ENCODE peak calls at places on chromosomes 12 and 14, in seven cellular contexts. One of them, this sample, is unnamed.

GRCh38 chr12:104886418-104887401 is 71.4 kb downstream of the SLC41A2 start:
- DNase-seq in HepG2: no peak
- DNase-seq in HCT116: peak
- DNase-seq in H1: no peak
- DNase-seq in K562: no peak
- DNase-seq in SK-N-SH: no peak
- DNase-seq in GM12878: no peak
- DNase-seq in this sample: no peak

GRCh38 chr12:93624595-93625294 is 52.3 kb downstream of the SOCS2 start:
- DNase-seq in HCT116: peak
- DNase-seq in K562: peak
- DNase-seq in H1: no peak
- DNase-seq in SK-N-SH: no peak
- DNase-seq in GM12878: peak
- DNase-seq in HepG2: peak
- DNase-seq in this sample: peak

GRCh38 chr12:112111931-112112330 is 3.3 kb upstream of the NAA25 start:
- DNase-seq in HepG2: no peak
- DNase-seq in K562: no peak
- DNase-seq in H1: no peak
- DNase-seq in SK-N-SH: no peak
- DNase-seq in GM12878: no peak
- DNase-seq in HCT116: no peak
- DNase-seq in this sample: peak

GRCh38 chr14:68215628-68216027 is 396.0 kb downstream of the RAD51B start:
- DNase-seq in H1: no peak
- DNase-seq in GM12878: peak
- DNase-seq in SK-N-SH: no peak
- DNase-seq in HCT116: no peak
- DNase-seq in K562: no peak
- DNase-seq in HepG2: no peak
- DNase-seq in this sample: no peak

GRCh38 chr14:89481167-89481566 is 64.1 kb upstream of the FOXN3 start:
- DNase-seq in HCT116: no peak
- DNase-seq in HepG2: no peak
- DNase-seq in H1: no peak
- DNase-seq in GM12878: no peak
- DNase-seq in K562: no peak
- DNase-seq in SK-N-SH: no peak
- DNase-seq in this sample: no peak

GRCh38 chr12:107331912-107332311 is 238.6 kb upstream of the CRY1 start:
- DNase-seq in HCT116: no peak
- DNase-seq in SK-N-SH: no peak
- DNase-seq in K562: no peak
- DNase-seq in GM12878: no peak
- DNase-seq in HepG2: no peak
- DNase-seq in H1: no peak
- DNase-seq in this sample: no peak

GRCh38 chr12:48779869-48780268 is 9.0 kb downstream of the ADCY6 start:
- DNase-seq in HCT116: no peak
- DNase-seq in K562: peak
- DNase-seq in H1: no peak
- DNase-seq in HepG2: no peak
- DNase-seq in GM12878: no peak
- DNase-seq in SK-N-SH: no peak
- DNase-seq in this sample: no peak

GRCh38 chr14:90060312-90060964 is 1.4 kb upstream of the KCNK13 start:
- DNase-seq in HepG2: peak
- DNase-seq in HCT116: peak
- DNase-seq in K562: peak
- DNase-seq in GM12878: no peak
- DNase-seq in H1: peak
- DNase-seq in SK-N-SH: peak
- DNase-seq in this sample: peak

GRCh38 chr14:63164108-63164683 is 40.0 kb upstream of the RHOJ start:
- DNase-seq in H1: no peak
- DNase-seq in K562: no peak
- DNase-seq in GM12878: no peak
- DNase-seq in SK-N-SH: no peak
- DNase-seq in HCT116: no peak
- DNase-seq in HepG2: no peak
- DNase-seq in this sample: no peak

GRCh38 chr14:105340821-105341408 is 26.4 kb downstream of the PACS2 start:
- DNase-seq in H1: no peak
- DNase-seq in K562: no peak
- DNase-seq in SK-N-SH: no peak
- DNase-seq in HCT116: no peak
- DNase-seq in GM12878: no peak
- DNase-seq in HepG2: no peak
- DNase-seq in this sample: no peak

GRCh38 chr14:72800848-72801370 is 93.0 kb downstream of the DPF3 start:
- DNase-seq in SK-N-SH: no peak
- DNase-seq in K562: no peak
- DNase-seq in HCT116: no peak
- DNase-seq in HepG2: no peak
- DNase-seq in H1: no peak
- DNase-seq in GM12878: no peak
- DNase-seq in this sample: no peak

GRCh38 chr12:58105225-58106119 is 164.1 kb downstream of the ATP23 start:
- DNase-seq in K562: no peak
- DNase-seq in GM12878: no peak
- DNase-seq in HepG2: no peak
- DNase-seq in H1: no peak
- DNase-seq in HCT116: no peak
- DNase-seq in SK-N-SH: no peak
- DNase-seq in this sample: peak

GRCh38 chr14:21825147-21825743 is 151.6 kb upstream of the OR4E1 start:
- DNase-seq in H1: no peak
- DNase-seq in HCT116: peak
- DNase-seq in K562: peak
- DNase-seq in SK-N-SH: peak
- DNase-seq in HepG2: peak
- DNase-seq in GM12878: no peak
- DNase-seq in this sample: peak

GRCh38 chr14:95759952-95760351 is 46.0 kb upstream of the TCL1A start:
- DNase-seq in SK-N-SH: peak
- DNase-seq in GM12878: no peak
- DNase-seq in HepG2: no peak
- DNase-seq in H1: no peak
- DNase-seq in K562: no peak
- DNase-seq in HCT116: no peak
- DNase-seq in this sample: no peak

GRCh38 chr12:106296179-106296877 is 6.2 kb upstream of the TCP11L2 start:
- DNase-seq in HepG2: peak
- DNase-seq in K562: no peak
- DNase-seq in SK-N-SH: no peak
- DNase-seq in GM12878: no peak
- DNase-seq in H1: no peak
- DNase-seq in HCT116: peak
- DNase-seq in this sample: peak

GRCh38 chr12:81255456-81255855 is 177.6 kb downstream of the ACSS3 start:
- DNase-seq in SK-N-SH: no peak
- DNase-seq in HCT116: no peak
- DNase-seq in GM12878: no peak
- DNase-seq in HepG2: no peak
- DNase-seq in H1: no peak
- DNase-seq in K562: no peak
- DNase-seq in this sample: no peak

GRCh38 chr12:80780746-80781145 is 64.0 kb downstream of the MYF5 start:
- DNase-seq in K562: no peak
- DNase-seq in SK-N-SH: no peak
- DNase-seq in GM12878: no peak
- DNase-seq in H1: no peak
- DNase-seq in HepG2: peak
- DNase-seq in HCT116: no peak
- DNase-seq in this sample: no peak

GRCh38 chr14:62101189-62101588 is 339.0 kb downstream of the SNAPC1 start:
- DNase-seq in HepG2: no peak
- DNase-seq in K562: no peak
- DNase-seq in GM12878: no peak
- DNase-seq in SK-N-SH: no peak
- DNase-seq in HCT116: no peak
- DNase-seq in H1: no peak
- DNase-seq in this sample: no peak

GRCh38 chr14:62099091-62099490 is 336.9 kb downstream of the SNAPC1 start:
- DNase-seq in SK-N-SH: no peak
- DNase-seq in HepG2: no peak
- DNase-seq in H1: no peak
- DNase-seq in GM12878: no peak
- DNase-seq in K562: no peak
- DNase-seq in HCT116: no peak
- DNase-seq in this sample: no peak

GRCh38 chr14:62097824-62098223 is 335.6 kb downstream of the SNAPC1 start:
- DNase-seq in GM12878: no peak
- DNase-seq in SK-N-SH: no peak
- DNase-seq in HepG2: no peak
- DNase-seq in HCT116: no peak
- DNase-seq in H1: no peak
- DNase-seq in K562: no peak
- DNase-seq in this sample: no peak

GRCh38 chr14:62097072-62097471 is 334.9 kb downstream of the SNAPC1 start:
- DNase-seq in GM12878: no peak
- DNase-seq in HCT116: no peak
- DNase-seq in H1: no peak
- DNase-seq in HepG2: no peak
- DNase-seq in SK-N-SH: no peak
- DNase-seq in K562: no peak
- DNase-seq in this sample: no peak

DNA sequence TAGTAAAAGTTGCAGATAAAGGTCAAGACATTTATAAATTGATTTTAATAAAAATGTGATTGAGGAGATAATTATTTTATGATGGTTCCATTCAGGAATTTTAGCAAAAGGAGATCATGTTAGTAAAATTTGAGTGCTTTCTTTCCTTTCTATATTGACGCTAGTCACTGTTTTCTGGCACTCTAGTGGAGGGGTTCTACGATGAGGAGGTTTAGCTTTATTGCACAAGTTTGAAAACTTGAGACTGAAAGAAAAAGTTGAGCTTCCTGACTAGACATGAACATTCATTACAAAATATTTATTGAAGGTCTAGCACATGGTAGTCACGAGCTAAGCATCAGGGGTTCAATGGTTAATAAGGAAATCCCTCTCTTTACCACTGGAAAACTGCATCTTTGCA is 336.1 kb downstream of the SNAPC1 start:
- DNase-seq in HepG2: no peak
- DNase-seq in GM12878: no peak
- DNase-seq in H1: no peak
- DNase-seq in HCT116: no peak
- DNase-seq in SK-N-SH: no peak
- DNase-seq in K562: no peak
- DNase-seq in this sample: no peak
- TF ChIP-seq JUND in HepG2: no peak
- TF ChIP-seq JUND in GM12878: no peak
- TF ChIP-seq JUND in H1: no peak
- TF ChIP-seq JUND in HCT116: no peak
- TF ChIP-seq JUND in SK-N-SH: no peak
- TF ChIP-seq JUND in K562: no peak
- TF ChIP-seq JUND in this sample: no peak

DNA sequence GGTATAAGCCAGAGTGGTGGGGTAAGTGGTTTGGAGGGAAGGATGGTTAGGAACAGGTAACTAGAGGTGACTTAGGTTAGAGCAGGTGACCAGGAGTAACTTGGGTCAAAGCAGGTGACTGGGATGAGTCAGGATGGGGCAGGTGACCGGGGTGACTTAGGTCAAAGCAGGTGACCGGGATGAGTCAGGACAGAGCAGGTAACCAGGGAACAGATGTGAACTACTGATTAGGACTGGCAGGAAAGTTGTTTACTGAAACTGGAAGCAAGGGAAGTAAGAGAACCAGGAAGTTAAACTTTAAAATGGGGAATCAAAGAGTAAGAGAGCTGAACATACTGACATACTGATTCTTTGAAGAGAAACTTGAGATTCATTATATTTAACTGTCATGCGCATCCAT is 57.4 kb downstream of the FSCB start:
- DNase-seq in H1: no peak
- DNase-seq in HepG2: peak
- DNase-seq in GM12878: no peak
- DNase-seq in SK-N-SH: no peak
- DNase-seq in K562: no peak
- DNase-seq in HCT116: no peak
- DNase-seq in this sample: peak
- TF ChIP-seq JUND in H1: no peak
- TF ChIP-seq JUND in HepG2: peak
- TF ChIP-seq JUND in GM12878: no peak
- TF ChIP-seq JUND in SK-N-SH: no peak
- TF ChIP-seq JUND in K562: no peak
- TF ChIP-seq JUND in HCT116: no peak
- TF ChIP-seq JUND in this sample: no peak

DNA sequence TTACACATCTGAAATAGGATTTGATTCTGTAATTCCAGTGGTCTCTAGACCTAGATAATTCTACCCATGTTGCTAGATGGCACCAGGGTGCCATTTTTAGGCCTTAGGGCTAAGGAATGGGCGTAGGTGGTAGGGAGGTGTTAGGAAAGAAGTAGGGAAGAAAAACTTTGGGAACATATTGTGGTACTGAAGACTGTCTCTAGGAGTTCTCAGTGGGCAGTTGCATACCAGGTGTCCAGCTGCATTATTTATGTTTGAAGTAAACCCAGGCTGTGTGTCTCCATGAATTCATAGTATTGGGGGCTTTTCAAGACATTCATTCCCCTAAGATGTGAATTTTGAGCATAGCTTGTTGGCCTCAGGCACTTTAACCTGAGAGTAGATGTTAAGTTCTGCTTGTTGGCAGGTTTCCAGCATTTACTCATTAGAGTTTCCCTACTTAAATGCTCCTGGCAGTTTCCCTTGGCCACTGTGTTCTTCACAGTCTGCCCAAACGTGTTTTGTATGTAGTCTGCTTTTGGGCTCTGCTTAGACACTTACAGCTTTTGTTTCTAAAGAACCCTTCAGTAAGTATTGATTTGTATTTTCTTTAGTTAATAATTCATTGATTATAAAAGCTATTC is 31.5 kb upstream of the CCT2 start:
- DNase-seq in HepG2: peak
- DNase-seq in H1: no peak
- DNase-seq in K562: no peak
- DNase-seq in GM12878: no peak
- DNase-seq in SK-N-SH: peak
- DNase-seq in HCT116: no peak
- DNase-seq in this sample: peak
- TF ChIP-seq JUND in HepG2: no peak
- TF ChIP-seq JUND in H1: no peak
- TF ChIP-seq JUND in K562: no peak
- TF ChIP-seq JUND in GM12878: no peak
- TF ChIP-seq JUND in SK-N-SH: no peak
- TF ChIP-seq JUND in HCT116: no peak
- TF ChIP-seq JUND in this sample: no peak

DNA sequence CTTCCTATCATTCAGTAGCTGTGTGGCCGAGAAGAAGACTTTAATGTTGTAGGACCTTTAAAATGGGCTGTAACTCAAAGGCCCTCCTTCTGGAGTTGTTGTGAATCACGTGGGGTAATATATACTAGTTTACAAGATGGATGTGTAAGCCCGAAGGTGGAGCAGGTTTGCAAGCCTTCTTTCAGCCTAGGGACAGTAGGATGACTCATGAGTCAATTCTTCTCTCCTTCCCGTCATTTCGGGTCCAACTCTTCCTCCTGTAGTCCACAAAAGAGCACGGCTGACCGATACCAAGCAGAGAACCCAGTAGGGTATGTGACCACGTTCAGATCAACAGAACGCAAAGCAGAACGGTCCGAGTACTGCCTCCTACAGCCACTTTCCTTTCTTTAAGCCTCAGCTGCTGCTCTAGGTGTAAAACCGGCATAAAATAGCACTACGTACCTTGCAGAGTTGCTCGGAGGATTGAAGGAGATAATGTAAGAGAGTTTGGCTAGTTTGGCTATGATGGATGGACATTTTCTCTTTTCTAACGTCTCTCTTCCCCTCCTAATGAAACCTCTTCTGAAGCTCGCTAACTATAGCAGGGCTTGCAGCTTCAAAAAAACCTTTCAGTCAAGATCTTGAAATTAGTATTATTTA is 1.3 kb upstream of the RASSF3 start:
- DNase-seq in H1: peak
- DNase-seq in K562: peak
- DNase-seq in HepG2: peak
- DNase-seq in GM12878: peak
- DNase-seq in SK-N-SH: peak
- DNase-seq in HCT116: peak
- DNase-seq in this sample: peak
- TF ChIP-seq JUND in H1: no peak
- TF ChIP-seq JUND in K562: peak
- TF ChIP-seq JUND in HepG2: peak
- TF ChIP-seq JUND in GM12878: no peak
- TF ChIP-seq JUND in SK-N-SH: peak
- TF ChIP-seq JUND in HCT116: peak
- TF ChIP-seq JUND in this sample: no peak

This sample was measured in T47D.